ENCODE peak calls at places on chromosomes 11 and 22, in six cellular contexts. One of them, this sample, is unnamed.

GRCh38 chr11:18706330-18707243 is 8.0 kb downstream of the TMEM86A start:
- DNase-seq in CD4-positive, alpha-beta memory T cell: peak; percentile 67
- DNase-seq in A549: no peak
- DNase-seq in HCT116: no peak
- DNase-seq in transverse colon: peak; percentile 71
- DNase-seq in left ventricle myocardium inferior: peak; percentile 57
- DNase-seq in this sample: no peak

GRCh38 chr11:124762077-124762623 is at the start of gene ESAM:
- DNase-seq in left ventricle myocardium inferior: peak; percentile 59
- DNase-seq in transverse colon: peak; percentile 84
- DNase-seq in CD4-positive, alpha-beta memory T cell: peak; percentile 60
- DNase-seq in A549: peak; percentile 17
- DNase-seq in HCT116: no peak
- DNase-seq in this sample: no peak

GRCh38 chr11:130055637-130056036 is 14.1 kb upstream of the APLP2 start:
- DNase-seq in left ventricle myocardium inferior: no peak
- DNase-seq in A549: no peak
- DNase-seq in HCT116: no peak
- DNase-seq in CD4-positive, alpha-beta memory T cell: no peak
- DNase-seq in transverse colon: no peak
- DNase-seq in this sample: no peak

GRCh38 chr22:45268167-45268957 is 16.4 kb upstream of the UPK3A start:
- DNase-seq in HCT116: no peak
- DNase-seq in CD4-positive, alpha-beta memory T cell: no peak
- DNase-seq in transverse colon: peak; percentile 45
- DNase-seq in left ventricle myocardium inferior: no peak
- DNase-seq in A549: no peak
- DNase-seq in this sample: no peak

GRCh38 chr11:43674566-43674965 is 6.0 kb upstream of the HSD17B12 start:
- DNase-seq in A549: no peak
- DNase-seq in CD4-positive, alpha-beta memory T cell: no peak
- DNase-seq in left ventricle myocardium inferior: no peak
- DNase-seq in HCT116: no peak
- DNase-seq in transverse colon: no peak
- DNase-seq in this sample: no peak

GRCh38 chr11:116731821-116732739 is 40.7 kb downstream of the BUD13 start:
- DNase-seq in left ventricle myocardium inferior: no peak
- DNase-seq in A549: no peak
- DNase-seq in CD4-positive, alpha-beta memory T cell: no peak
- DNase-seq in HCT116: no peak
- DNase-seq in transverse colon: no peak
- DNase-seq in this sample: peak; percentile 31

GRCh38 chr22:20663941-20664593 is 109.8 kb upstream of the SERPIND1 start:
- DNase-seq in A549: no peak
- DNase-seq in transverse colon: no peak
- DNase-seq in CD4-positive, alpha-beta memory T cell: no peak
- DNase-seq in left ventricle myocardium inferior: no peak
- DNase-seq in HCT116: no peak
- DNase-seq in this sample: no peak

GRCh38 chr11:22275600-22275999 is 62.6 kb upstream of the SLC17A6 start:
- DNase-seq in transverse colon: no peak
- DNase-seq in HCT116: no peak
- DNase-seq in left ventricle myocardium inferior: no peak
- DNase-seq in CD4-positive, alpha-beta memory T cell: no peak
- DNase-seq in A549: no peak
- DNase-seq in this sample: no peak

GRCh38 chr11:106888386-106888785 is 129.9 kb downstream of the GUCY1A2 start:
- DNase-seq in A549: no peak
- DNase-seq in HCT116: no peak
- DNase-seq in CD4-positive, alpha-beta memory T cell: no peak
- DNase-seq in transverse colon: no peak
- DNase-seq in left ventricle myocardium inferior: no peak
- DNase-seq in this sample: no peak

GRCh38 chr11:72627594-72628281 is 46.5 kb downstream of the PDE2A start:
- DNase-seq in CD4-positive, alpha-beta memory T cell: no peak
- DNase-seq in HCT116: no peak
- DNase-seq in left ventricle myocardium inferior: peak; percentile 56
- DNase-seq in A549: no peak
- DNase-seq in transverse colon: peak; percentile 22
- DNase-seq in this sample: peak; percentile 16

GRCh38 chr22:29207231-29207550 is 1.5 kb downstream of the EMID1 start:
- DNase-seq in CD4-positive, alpha-beta memory T cell: no peak
- DNase-seq in A549: no peak
- DNase-seq in HCT116: no peak
- DNase-seq in left ventricle myocardium inferior: no peak
- DNase-seq in transverse colon: no peak
- DNase-seq in this sample: no peak

GRCh38 chr22:36355894-36356293 is 31.9 kb downstream of the MYH9 start:
- DNase-seq in left ventricle myocardium inferior: no peak
- DNase-seq in A549: no peak
- DNase-seq in transverse colon: no peak
- DNase-seq in CD4-positive, alpha-beta memory T cell: no peak
- DNase-seq in HCT116: no peak
- DNase-seq in this sample: no peak
- H3K27ac ChIP-seq in left ventricle myocardium inferior: peak overlapping the region; percentile 100
- H3K27ac ChIP-seq in A549: peak overlapping the region; percentile 98
- H3K27ac ChIP-seq in transverse colon: peak overlapping the region; percentile 99
- H3K27ac ChIP-seq in CD4-positive, alpha-beta memory T cell: peak overlapping the region; percentile 64
- H3K27ac ChIP-seq in HCT116: no peak overlapping the region
- H3K27ac ChIP-seq in this sample: peak overlapping the region; percentile 3

DNA sequence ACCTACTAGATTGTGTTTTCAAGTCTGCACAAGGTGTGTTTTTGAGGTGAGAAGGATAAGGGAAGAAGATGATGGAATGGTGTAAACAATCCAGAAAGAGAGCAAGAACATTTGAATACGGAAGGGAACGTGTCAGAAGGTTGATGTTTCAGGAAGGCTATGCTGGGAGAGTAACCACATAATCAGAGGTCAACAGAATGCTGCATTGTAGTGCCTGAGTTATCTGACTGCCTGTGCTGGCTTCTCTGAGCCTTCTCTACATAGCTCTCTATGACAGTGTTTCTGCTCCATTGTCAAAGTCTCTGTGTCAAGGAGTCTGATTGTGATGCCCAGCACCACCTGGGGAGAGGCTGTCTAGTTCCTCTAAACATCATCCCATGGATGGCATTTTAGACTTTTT is 74.1 kb downstream of the CYB5R2 start:
- DNase-seq in transverse colon: no peak
- DNase-seq in left ventricle myocardium inferior: no peak
- DNase-seq in A549: no peak
- DNase-seq in CD4-positive, alpha-beta memory T cell: no peak
- DNase-seq in HCT116: no peak
- DNase-seq in this sample: no peak
- H3K27ac ChIP-seq in transverse colon: peak overlapping the region; percentile 81
- H3K27ac ChIP-seq in left ventricle myocardium inferior: no peak overlapping the region
- H3K27ac ChIP-seq in A549: peak overlapping the region; percentile 76
- H3K27ac ChIP-seq in CD4-positive, alpha-beta memory T cell: no peak overlapping the region
- H3K27ac ChIP-seq in HCT116: no peak overlapping the region
- H3K27ac ChIP-seq in this sample: peak overlapping the region; percentile 37

GRCh38 chr22:42621505-42622002 is 6.9 kb upstream of the POLDIP3 start:
- DNase-seq in transverse colon: peak; percentile 80
- DNase-seq in A549: peak; percentile 64
- DNase-seq in left ventricle myocardium inferior: peak; percentile 63
- DNase-seq in CD4-positive, alpha-beta memory T cell: peak; percentile 42
- DNase-seq in HCT116: peak; percentile 50
- DNase-seq in this sample: no peak
- H3K27ac ChIP-seq in transverse colon: peak overlapping the region; percentile 82
- H3K27ac ChIP-seq in A549: no peak overlapping the region
- H3K27ac ChIP-seq in left ventricle myocardium inferior: peak overlapping the region; percentile 26
- H3K27ac ChIP-seq in CD4-positive, alpha-beta memory T cell: no peak overlapping the region
- H3K27ac ChIP-seq in HCT116: peak overlapping the region; percentile 67
- H3K27ac ChIP-seq in this sample: no peak overlapping the region

GRCh38 chr11:8826901-8827560 is 84.0 kb upstream of the AKIP1 start:
- DNase-seq in transverse colon: no peak
- DNase-seq in HCT116: no peak
- DNase-seq in A549: no peak
- DNase-seq in CD4-positive, alpha-beta memory T cell: no peak
- DNase-seq in left ventricle myocardium inferior: no peak
- DNase-seq in this sample: no peak
- H3K27ac ChIP-seq in transverse colon: peak overlapping the region; percentile 44
- H3K27ac ChIP-seq in HCT116: no peak overlapping the region
- H3K27ac ChIP-seq in A549: no peak overlapping the region
- H3K27ac ChIP-seq in CD4-positive, alpha-beta memory T cell: no peak overlapping the region
- H3K27ac ChIP-seq in left ventricle myocardium inferior: peak overlapping the region; percentile 43
- H3K27ac ChIP-seq in this sample: no peak overlapping the region

GRCh38 chr11:61954106-61955030 is 4.2 kb downstream of the BEST1 start:
- DNase-seq in left ventricle myocardium inferior: no peak
- DNase-seq in transverse colon: no peak
- DNase-seq in A549: peak; percentile 36
- DNase-seq in HCT116: no peak
- DNase-seq in CD4-positive, alpha-beta memory T cell: no peak
- DNase-seq in this sample: no peak
- H3K27ac ChIP-seq in left ventricle myocardium inferior: peak overlapping the region; percentile 84
- H3K27ac ChIP-seq in transverse colon: peak overlapping the region; percentile 74
- H3K27ac ChIP-seq in A549: peak overlapping the region; percentile 80
- H3K27ac ChIP-seq in HCT116: no peak overlapping the region
- H3K27ac ChIP-seq in CD4-positive, alpha-beta memory T cell: no peak overlapping the region
- H3K27ac ChIP-seq in this sample: peak overlapping the region; percentile 94

GRCh38 chr11:1335264-1335810 is 25.9 kb upstream of the TOLLIP start:
- DNase-seq in A549: no peak
- DNase-seq in transverse colon: no peak
- DNase-seq in HCT116: no peak
- DNase-seq in left ventricle myocardium inferior: no peak
- DNase-seq in CD4-positive, alpha-beta memory T cell: no peak
- DNase-seq in this sample: no peak
- H3K27ac ChIP-seq in A549: peak overlapping the region; percentile 72
- H3K27ac ChIP-seq in transverse colon: no peak overlapping the region
- H3K27ac ChIP-seq in HCT116: no peak overlapping the region
- H3K27ac ChIP-seq in left ventricle myocardium inferior: peak overlapping the region; percentile 73
- H3K27ac ChIP-seq in CD4-positive, alpha-beta memory T cell: peak overlapping the region; percentile 27
- H3K27ac ChIP-seq in this sample: no peak overlapping the region

GRCh38 chr11:132670921-132671675 is 861.2 kb downstream of the OPCML start:
- DNase-seq in CD4-positive, alpha-beta memory T cell: no peak
- DNase-seq in HCT116: no peak
- DNase-seq in left ventricle myocardium inferior: no peak
- DNase-seq in A549: no peak
- DNase-seq in transverse colon: no peak
- DNase-seq in this sample: no peak
- H3K27ac ChIP-seq in CD4-positive, alpha-beta memory T cell: no peak overlapping the region
- H3K27ac ChIP-seq in HCT116: no peak overlapping the region
- H3K27ac ChIP-seq in left ventricle myocardium inferior: no peak overlapping the region
- H3K27ac ChIP-seq in A549: no peak overlapping the region
- H3K27ac ChIP-seq in transverse colon: no peak overlapping the region
- H3K27ac ChIP-seq in this sample: no peak overlapping the region

DNA sequence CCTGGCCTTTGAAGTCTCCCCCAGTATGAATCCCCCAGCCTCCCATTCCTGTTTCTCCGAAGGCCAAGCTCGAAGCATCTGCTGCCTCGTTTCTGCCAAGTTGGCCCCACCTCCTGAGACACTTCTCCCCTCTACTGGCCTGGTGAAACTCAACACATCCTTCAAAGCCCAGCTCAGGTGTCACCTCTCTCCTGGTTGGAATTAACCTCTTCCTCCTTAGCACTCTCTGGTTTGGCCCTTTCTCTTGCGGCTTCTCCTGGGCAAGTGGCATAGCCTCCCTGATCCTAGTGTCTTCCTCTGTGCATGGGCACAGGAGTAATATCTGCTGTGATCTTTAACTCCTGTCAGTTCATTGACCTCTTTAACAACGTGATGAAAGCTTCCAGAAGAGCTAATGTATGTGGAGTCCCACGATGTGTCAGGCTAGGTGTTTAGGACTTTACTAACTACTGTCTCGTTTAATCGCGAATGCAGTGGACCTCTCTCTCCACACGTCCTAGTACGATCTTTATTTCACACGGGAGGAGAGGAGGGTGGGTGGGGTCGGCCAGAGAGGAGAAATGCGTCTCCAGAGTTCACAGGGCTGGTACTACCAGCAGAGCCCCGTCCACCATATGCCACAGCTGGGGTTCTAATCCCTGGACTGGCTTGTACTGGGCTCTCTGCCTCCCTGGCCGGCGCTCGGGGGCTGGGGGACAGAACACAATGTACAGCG is 824 bp upstream of the PTPRJ start:
- DNase-seq in transverse colon: no peak
- DNase-seq in CD4-positive, alpha-beta memory T cell: no peak
- DNase-seq in HCT116: no peak
- DNase-seq in left ventricle myocardium inferior: no peak
- DNase-seq in A549: peak; percentile 64
- DNase-seq in this sample: no peak
- H3K27ac ChIP-seq in transverse colon: peak overlapping the region; percentile 80
- H3K27ac ChIP-seq in CD4-positive, alpha-beta memory T cell: no peak overlapping the region
- H3K27ac ChIP-seq in HCT116: peak overlapping the region; percentile 39
- H3K27ac ChIP-seq in left ventricle myocardium inferior: peak overlapping the region; percentile 69
- H3K27ac ChIP-seq in A549: peak overlapping the region; percentile 94
- H3K27ac ChIP-seq in this sample: peak overlapping the region; percentile 86

This sample was measured in substantia nigra.